ENCODE peak calls at places on chromosomes 3 and 15, in nine cellular contexts. U, S, H, Z, V, O, X, P and R are unnamed samples.
A peak's percentile ranks its signal among the peaks of the same experiment; 100 is the strongest.

GRCh38 chr3:103083848-103084631 is 649.2 kb downstream of the ZPLD1 start:
- DNase-seq in U (no peak), S (no peak), H (no peak), Z (no peak), V (no peak), O (no peak), X (no peak), P (no peak), R (no peak)

GRCh38 chr3:100653731-100654309 is 44.4 kb downstream of the ADGRG7 start:
- DNase-seq in U (no peak), S (no peak), H (no peak), Z (no peak), V (no peak), O (no peak), X (no peak), P (no peak), R (no peak)

GRCh38 chr3:20336572-20336971 is 150.6 kb upstream of the SGO1 start:
- DNase-seq in U (no peak), S (no peak), H (no peak), Z (no peak), V (no peak), O (no peak), X (no peak), P (no peak), R (no peak)

GRCh38 chr3:12886106-12886679 is 44.8 kb upstream of the RPL32 start:
- DNase-seq in U (no peak), S (no peak), H (no peak), Z (no peak), V (no peak), O (no peak), X (no peak), P (no peak), R (no peak)

GRCh38 chr3:73707772-73708171 is 83.0 kb upstream of the PDZRN3 start:
- DNase-seq in U (no peak), S (no peak), H (no peak), Z (no peak), V (no peak), O (no peak), X (no peak), P (no peak), R (no peak)

GRCh38 chr15:34583399-34584320 is at the start of gene GOLGA8B:
- DNase-seq in U (peak; percentile 59), S (no peak), H (no peak), Z (no peak), V (peak; percentile 87), O (no peak), X (peak; percentile 73), P (peak; percentile 82), R (peak; percentile 83)

GRCh38 chr15:29825205-29825604 is 2.9 kb upstream of the TJP1 start:
- DNase-seq in U (no peak), S (no peak), H (no peak), Z (peak; percentile 17), V (peak; percentile 47), O (no peak), X (no peak), P (no peak), R (no peak)

GRCh38 chr15:65792988-65793812 is 1.1 kb upstream of the DENND4A start:
- DNase-seq in U (no peak), S (no peak), H (no peak), Z (no peak), V (no peak), O (no peak), X (no peak), P (no peak), R (no peak)

GRCh38 chr3:11438636-11439035 is 166.4 kb downstream of the ATG7 start:
- DNase-seq in U (no peak), S (no peak), H (no peak), Z (no peak), V (no peak), O (no peak), X (no peak), P (no peak), R (peak; percentile 36)

GRCh38 chr3:56347219-56347871 is 120.9 kb downstream of the ERC2 start:
- DNase-seq in U (no peak), S (no peak), H (no peak), Z (no peak), V (no peak), O (no peak), X (no peak), P (peak; percentile 72), R (no peak)

GRCh38 chr3:175187586-175187985 is 328.5 kb downstream of the NAALADL2 start:
- DNase-seq in U (no peak), S (no peak), H (no peak), Z (no peak), V (no peak), O (no peak), X (no peak), P (no peak), R (no peak)

GRCh38 chr3:128503164-128503651 is 10.2 kb upstream of the GATA2 start:
- DNase-seq in U (no peak), S (no peak), H (no peak), Z (no peak), V (no peak), O (peak; percentile 81), X (no peak), P (peak; percentile 47), R (no peak)

GRCh38 chr3:153667341-153667740 is 453.8 kb upstream of the ARHGEF26 start:
- DNase-seq in U (no peak), S (no peak), H (no peak), Z (no peak), V (no peak), O (no peak), X (no peak), P (no peak), R (no peak)

GRCh38 chr3:72444642-72445223 is 403.5 kb downstream of the SHQ1 start:
- DNase-seq in U (no peak), S (no peak), H (no peak), Z (no peak), V (peak; percentile 50), O (no peak), X (no peak), P (no peak), R (no peak)

GRCh38 chr3:13276438-13277129 is 143.5 kb downstream of the NUP210 start:
- DNase-seq in U (peak; percentile 48), S (no peak), H (no peak), Z (no peak), V (no peak), O (no peak), X (peak; percentile 71), P (no peak), R (peak; percentile 73)

GRCh38 chr3:160330690-160331089 is 68.3 kb downstream of the IFT80 start:
- DNase-seq in U (no peak), S (no peak), H (no peak), Z (no peak), V (no peak), O (no peak), X (no peak), P (no peak), R (no peak)

GRCh38 chr3:127226946-127227842 is 34.3 kb downstream of the PRR23E start:
- DNase-seq in U (no peak), S (no peak), H (no peak), Z (no peak), V (no peak), O (peak; percentile 64), X (no peak), P (peak; percentile 83), R (no peak)

GRCh38 chr3:71979155-71979554 is 194.2 kb upstream of the PROK2 start:
- DNase-seq in U (no peak), S (no peak), H (no peak), Z (no peak), V (no peak), O (no peak), X (no peak), P (no peak), R (no peak)